ENCODE peak calls at places on chromosomes 11 and 22, in eight cellular contexts. J is psoas muscle, Q is adrenal gland, X is BE2C, C is heart right ventricle, R is SK-N-SH, V is hepatocyte, S is tibial artery. F is an unnamed sample. For H3K36me3, the result is how much of the 10 kb centered on the place peaks cover.

GRCh38 chr11:132058211-132058772 is 687.9 kb downstream of the NTM start:
- DNase-seq in J (no peak), Q (peak), X (no peak), C (no peak), R (no peak), V (no peak), S (peak), F (no peak)

GRCh38 chr11:106697058-106697457 is 321.2 kb downstream of the GUCY1A2 start:
- DNase-seq in J (no peak), Q (no peak), X (no peak), C (no peak), R (no peak), V (peak), S (no peak), F (no peak)

GRCh38 chr11:124801014-124801413 is 808 bp upstream of the MSANTD2 start:
- DNase-seq in J (no peak), Q (no peak), X (no peak), C (no peak), R (peak), V (peak), S (no peak), F (peak)

GRCh38 chr22:45757068-45757467 is 85.4 kb downstream of the ATXN10 start:
- DNase-seq in J (no peak), Q (peak), X (no peak), C (peak), R (no peak), V (peak), S (no peak), F (no peak)

GRCh38 chr11:1391165-1392010 is 1.7 kb downstream of the BRSK2 start:
- DNase-seq in J (no peak), Q (no peak), X (no peak), C (no peak), R (peak), V (no peak), S (no peak), F (no peak)

GRCh38 chr22:29716814-29717213 is 3.0 kb upstream of the CABP7 start:
- DNase-seq in J (peak), Q (peak), X (no peak), C (peak), R (no peak), V (peak), S (peak), F (peak)

GRCh38 chr11:102798012-102798746 is at the start of gene MMP1:
- DNase-seq in J (no peak), Q (no peak), X (no peak), C (no peak), R (no peak), V (peak), S (no peak), F (peak)

GRCh38 chr11:9315078-9315688 is 790 bp upstream of the TMEM41B start:
- DNase-seq in J (no peak), Q (peak), X (no peak), C (no peak), R (no peak), V (no peak), S (no peak), F (no peak)

GRCh38 chr11:27296406-27296994 is 66.5 kb downstream of the CCDC34 start:
- DNase-seq in J (no peak), Q (peak), X (no peak), C (no peak), R (peak), V (peak), S (no peak), F (peak)

GRCh38 chr11:47552086-47552580 is 799 bp downstream of the CELF1 start:
- DNase-seq in J (peak), Q (peak), X (peak), C (peak), R (peak), V (peak), S (no peak), F (no peak)

DNA sequence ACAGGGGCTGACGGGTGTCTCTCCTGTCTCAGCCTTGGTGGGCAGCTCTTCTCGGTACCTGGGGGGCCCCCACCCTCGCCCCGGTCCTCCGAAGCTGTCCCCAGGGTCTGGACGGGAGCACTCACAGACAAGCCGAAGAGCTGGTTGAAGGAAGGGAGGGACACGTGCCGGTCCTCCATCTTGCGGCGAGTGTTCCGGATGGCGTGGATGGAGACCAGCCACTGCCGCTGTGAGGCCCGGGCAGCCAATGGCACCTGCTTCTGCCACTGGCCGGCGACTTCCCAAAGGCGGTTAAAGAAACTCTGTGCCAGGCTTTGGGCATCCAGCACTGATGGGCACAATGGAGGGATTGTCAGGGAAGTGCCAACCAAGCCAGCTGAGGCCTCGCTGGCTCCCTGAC is 18.7 kb downstream of the PPM1F start:
- DNase-seq in J (no peak), Q (no peak), X (no peak), C (no peak), R (no peak), V (no peak), S (no peak), F (no peak)
- H3K36me3 ChIP-seq in J (half or more), Q (half or more), X (under half), C (half or more), R (under half), V (under half), S (under half), F (under half)

DNA sequence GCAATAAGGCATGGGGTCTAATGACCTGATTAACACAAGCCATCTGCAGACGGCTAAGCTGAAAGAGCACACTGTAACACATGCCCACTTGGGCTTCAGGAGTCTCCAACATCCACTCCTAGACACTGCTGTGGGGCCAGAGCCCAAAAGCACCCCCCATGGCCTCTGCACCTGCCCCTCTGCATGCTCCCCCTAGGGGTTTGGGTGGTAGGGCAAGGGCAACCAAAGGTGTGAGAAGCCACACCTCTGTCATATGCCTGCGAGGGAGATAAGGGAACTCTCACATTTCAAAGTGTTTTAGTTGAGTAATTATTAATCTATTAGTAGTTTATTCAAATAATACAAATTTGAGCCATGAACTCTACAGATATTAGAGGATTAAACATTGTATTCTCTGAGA is 30.8 kb downstream of the CTSC start:
- DNase-seq in J (no peak), Q (no peak), X (no peak), C (no peak), R (no peak), V (no peak), S (no peak), F (no peak)
- TF ChIP-seq CTCF in J (no peak), Q (no peak), X (no peak), C (no peak), R (no peak), V (no peak), S (no peak), F (no peak)

GRCh38 chr11:75426720-75427086 is 6.3 kb downstream of the KLHL35 start:
- DNase-seq in J (no peak), Q (no peak), X (no peak), C (no peak), R (no peak), V (no peak), S (no peak), F (no peak)

GRCh38 chr11:75429641-75429901 is 3.4 kb downstream of the KLHL35 start:
- DNase-seq in J (no peak), Q (no peak), X (no peak), C (no peak), R (no peak), V (no peak), S (no peak), F (no peak)

GRCh38 chr11:75427181-75427580 is 5.8 kb downstream of the KLHL35 start:
- DNase-seq in J (peak), Q (no peak), X (no peak), C (no peak), R (no peak), V (no peak), S (no peak), F (no peak)

GRCh38 chr11:75428989-75429640 is 3.9 kb downstream of the KLHL35 start:
- DNase-seq in J (peak), Q (no peak), X (no peak), C (no peak), R (no peak), V (no peak), S (no peak), F (no peak)

GRCh38 chr11:75428301-75428724 is 4.7 kb downstream of the KLHL35 start:
- DNase-seq in J (peak), Q (peak), X (peak), C (peak), R (peak), V (no peak), S (peak), F (peak)
- H3K4me3 ChIP-seq in J (peak), Q (no peak), X (peak), C (peak), R (peak), V (no peak), S (peak), F (peak)

GRCh38 chr11:74605403-74605802 is 13.0 kb downstream of the POLD3 start:
- DNase-seq in J (no peak), Q (no peak), X (no peak), C (no peak), R (no peak), V (no peak), S (no peak), F (no peak)

GRCh38 chr11:74602637-74603591 is 10.5 kb downstream of the POLD3 start:
- DNase-seq in J (no peak), Q (no peak), X (no peak), C (no peak), R (no peak), V (no peak), S (no peak), F (no peak)

GRCh38 chr11:74604311-74604710 is 11.9 kb downstream of the POLD3 start:
- DNase-seq in J (no peak), Q (no peak), X (no peak), C (no peak), R (no peak), V (no peak), S (no peak), F (no peak)
- H3K36me3 ChIP-seq in J (under half), Q (under half), X (under half), C (under half), R (under half), V (under half), S (under half), F (under half)

F was measured in kidney epithelial cell.